ENCODE peak calls at places on chromosomes 13 and 19, in four cellular contexts. One of them, this sample, is unnamed.

GRCh38 chr19:2047449-2048103 is 3.5 kb downstream of the MKNK2 start:
- DNase-seq in psoas muscle: peak; percentile 93
- DNase-seq in mesenchymal stem cell: peak; percentile 61
- DNase-seq in effector memory CD4-positive, alpha-beta T cell: peak; percentile 38
- DNase-seq in this sample: peak; percentile 22

GRCh38 chr19:33953023-33953422 is 156.4 kb downstream of the KCTD15 start:
- DNase-seq in psoas muscle: no peak
- DNase-seq in mesenchymal stem cell: no peak
- DNase-seq in effector memory CD4-positive, alpha-beta T cell: no peak
- DNase-seq in this sample: no peak

GRCh38 chr13:34502011-34502410 is 440.1 kb upstream of the NBEA start:
- DNase-seq in psoas muscle: no peak
- DNase-seq in mesenchymal stem cell: no peak
- DNase-seq in effector memory CD4-positive, alpha-beta T cell: no peak
- DNase-seq in this sample: no peak

GRCh38 chr19:40355975-40356680 is 7.6 kb downstream of the PLD3 start:
- DNase-seq in psoas muscle: no peak
- DNase-seq in mesenchymal stem cell: no peak
- DNase-seq in effector memory CD4-positive, alpha-beta T cell: no peak
- DNase-seq in this sample: peak; percentile 54

GRCh38 chr19:55986487-55986886 is at the start of gene NLRP5:
- DNase-seq in psoas muscle: no peak
- DNase-seq in mesenchymal stem cell: no peak
- DNase-seq in effector memory CD4-positive, alpha-beta T cell: no peak
- DNase-seq in this sample: peak; percentile 2

GRCh38 chr19:55087542-55087935 is 11.9 kb downstream of the EPS8L1 start:
- DNase-seq in psoas muscle: no peak
- DNase-seq in mesenchymal stem cell: no peak
- DNase-seq in effector memory CD4-positive, alpha-beta T cell: no peak
- DNase-seq in this sample: no peak

GRCh38 chr19:57803594-57804325 is 11.0 kb downstream of the ZNF552 start:
- DNase-seq in psoas muscle: no peak
- DNase-seq in mesenchymal stem cell: peak; percentile 86
- DNase-seq in effector memory CD4-positive, alpha-beta T cell: no peak
- DNase-seq in this sample: peak; percentile 17

GRCh38 chr13:63092461-63092860 is 1676.8 kb upstream of the PCDH20 start:
- DNase-seq in psoas muscle: no peak
- DNase-seq in mesenchymal stem cell: no peak
- DNase-seq in effector memory CD4-positive, alpha-beta T cell: no peak
- DNase-seq in this sample: no peak

GRCh38 chr19:48403606-48404005 is 10.1 kb downstream of the GRIN2D start:
- DNase-seq in psoas muscle: no peak
- DNase-seq in mesenchymal stem cell: peak; percentile 76
- DNase-seq in effector memory CD4-positive, alpha-beta T cell: no peak
- DNase-seq in this sample: no peak

GRCh38 chr19:2549701-2550191 is 73.8 kb downstream of the GADD45B start:
- DNase-seq in psoas muscle: peak; percentile 88
- DNase-seq in mesenchymal stem cell: peak; percentile 90
- DNase-seq in effector memory CD4-positive, alpha-beta T cell: no peak
- DNase-seq in this sample: no peak

GRCh38 chr19:35281303-35281702 is 1.0 kb upstream of the HAMP start:
- DNase-seq in psoas muscle: no peak
- DNase-seq in mesenchymal stem cell: no peak
- DNase-seq in effector memory CD4-positive, alpha-beta T cell: no peak
- DNase-seq in this sample: no peak

GRCh38 chr13:73259061-73259908 is 200.5 kb downstream of the KLF5 start:
- DNase-seq in psoas muscle: no peak
- DNase-seq in mesenchymal stem cell: peak; percentile 83
- DNase-seq in effector memory CD4-positive, alpha-beta T cell: no peak
- DNase-seq in this sample: no peak

GRCh38 chr19:9597027-9597426 is 12.7 kb upstream of the ZNF121 start:
- DNase-seq in psoas muscle: no peak
- DNase-seq in mesenchymal stem cell: peak; percentile 13
- DNase-seq in effector memory CD4-positive, alpha-beta T cell: no peak
- DNase-seq in this sample: no peak

GRCh38 chr13:77374786-77375185 is 47.9 kb upstream of the MYCBP2 start:
- DNase-seq in psoas muscle: no peak
- DNase-seq in mesenchymal stem cell: no peak
- DNase-seq in effector memory CD4-positive, alpha-beta T cell: no peak
- DNase-seq in this sample: no peak

GRCh38 chr19:2805991-2806649 is 13.5 kb upstream of the ZNF554 start:
- DNase-seq in psoas muscle: no peak
- DNase-seq in mesenchymal stem cell: no peak
- DNase-seq in effector memory CD4-positive, alpha-beta T cell: no peak
- DNase-seq in this sample: no peak

GRCh38 chr13:110310541-110311491 is 3.7 kb downstream of the COL4A2 start:
- DNase-seq in psoas muscle: no peak
- DNase-seq in mesenchymal stem cell: no peak
- DNase-seq in effector memory CD4-positive, alpha-beta T cell: no peak
- DNase-seq in this sample: no peak

GRCh38 chr19:7734220-7735203 is 2.6 kb upstream of the CLEC4G start:
- DNase-seq in psoas muscle: no peak
- DNase-seq in mesenchymal stem cell: peak; percentile 27
- DNase-seq in effector memory CD4-positive, alpha-beta T cell: no peak
- DNase-seq in this sample: no peak

GRCh38 chr19:38975214-38975860 is at the start of gene FBXO17:
- DNase-seq in psoas muscle: peak; percentile 65
- DNase-seq in mesenchymal stem cell: peak; percentile 72
- DNase-seq in effector memory CD4-positive, alpha-beta T cell: no peak
- DNase-seq in this sample: peak; percentile 65

GRCh38 chr13:48411281-48412099 is 1.4 kb downstream of the LPAR6 start:
- DNase-seq in psoas muscle: no peak
- DNase-seq in mesenchymal stem cell: peak; percentile 37
- DNase-seq in effector memory CD4-positive, alpha-beta T cell: no peak
- DNase-seq in this sample: no peak

GRCh38 chr19:51352783-51353360 is 10.9 kb upstream of the VSIG10L start:
- DNase-seq in psoas muscle: no peak
- DNase-seq in mesenchymal stem cell: no peak
- DNase-seq in effector memory CD4-positive, alpha-beta T cell: no peak
- DNase-seq in this sample: no peak

GRCh38 chr13:50682002-50682401 is 161.5 kb downstream of the DLEU7 start:
- DNase-seq in psoas muscle: no peak
- DNase-seq in mesenchymal stem cell: no peak
- DNase-seq in effector memory CD4-positive, alpha-beta T cell: no peak
- DNase-seq in this sample: no peak

GRCh38 chr13:36332986-36333385 is 13.2 kb downstream of the SPART start:
- DNase-seq in psoas muscle: no peak
- DNase-seq in mesenchymal stem cell: peak; percentile 60
- DNase-seq in effector memory CD4-positive, alpha-beta T cell: no peak
- DNase-seq in this sample: no peak

GRCh38 chr19:44741841-44742352 is 6.6 kb upstream of the BCL3 start:
- DNase-seq in psoas muscle: peak; percentile 99
- DNase-seq in mesenchymal stem cell: peak; percentile 100
- DNase-seq in effector memory CD4-positive, alpha-beta T cell: no peak
- DNase-seq in this sample: no peak

GRCh38 chr19:51461723-51462161 is 3.5 kb upstream of the SIGLEC8 start:
- DNase-seq in psoas muscle: no peak
- DNase-seq in mesenchymal stem cell: no peak
- DNase-seq in effector memory CD4-positive, alpha-beta T cell: no peak
- DNase-seq in this sample: no peak

GRCh38 chr19:10084803-10085202 is 1.3 kb upstream of the SHFL start:
- DNase-seq in psoas muscle: no peak
- DNase-seq in mesenchymal stem cell: no peak
- DNase-seq in effector memory CD4-positive, alpha-beta T cell: no peak
- DNase-seq in this sample: no peak

GRCh38 chr13:63198076-63198475 is 1782.4 kb upstream of the PCDH20 start:
- DNase-seq in psoas muscle: no peak
- DNase-seq in mesenchymal stem cell: no peak
- DNase-seq in effector memory CD4-positive, alpha-beta T cell: no peak
- DNase-seq in this sample: no peak

GRCh38 chr19:49017666-49018351 is 918 bp upstream of the LHB start:
- DNase-seq in psoas muscle: peak; percentile 80
- DNase-seq in mesenchymal stem cell: peak; percentile 72
- DNase-seq in effector memory CD4-positive, alpha-beta T cell: peak; percentile 55
- DNase-seq in this sample: peak; percentile 74

GRCh38 chr19:48624791-48625723 is 5.8 kb downstream of the SPHK2 start:
- DNase-seq in psoas muscle: peak; percentile 55
- DNase-seq in mesenchymal stem cell: no peak
- DNase-seq in effector memory CD4-positive, alpha-beta T cell: no peak
- DNase-seq in this sample: no peak

GRCh38 chr13:21668665-21669599 is 1.9 kb upstream of the FGF9 start:
- DNase-seq in psoas muscle: peak; percentile 50
- DNase-seq in mesenchymal stem cell: peak; percentile 36
- DNase-seq in effector memory CD4-positive, alpha-beta T cell: peak; percentile 23
- DNase-seq in this sample: no peak

GRCh38 chr13:92074658-92075057 is 676.2 kb downstream of the GPC5 start:
- DNase-seq in psoas muscle: no peak
- DNase-seq in mesenchymal stem cell: peak; percentile 21
- DNase-seq in effector memory CD4-positive, alpha-beta T cell: no peak
- DNase-seq in this sample: no peak

GRCh38 chr19:41577144-41577830 is 1.3 kb downstream of the CEACAM21 start:
- DNase-seq in psoas muscle: no peak
- DNase-seq in mesenchymal stem cell: no peak
- DNase-seq in effector memory CD4-positive, alpha-beta T cell: no peak
- DNase-seq in this sample: no peak

GRCh38 chr19:46181386-46181774 is 33.3 kb downstream of the IGFL2 start:
- DNase-seq in psoas muscle: no peak
- DNase-seq in mesenchymal stem cell: peak; percentile 72
- DNase-seq in effector memory CD4-positive, alpha-beta T cell: no peak
- DNase-seq in this sample: no peak

GRCh38 chr13:41458187-41458938 is 1.0 kb downstream of the RGCC start:
- DNase-seq in psoas muscle: peak; percentile 59
- DNase-seq in mesenchymal stem cell: peak; percentile 34
- DNase-seq in effector memory CD4-positive, alpha-beta T cell: no peak
- DNase-seq in this sample: peak; percentile 52

GRCh38 chr13:43058318-43058674 is 34.9 kb downstream of the DNAJC15 start:
- DNase-seq in psoas muscle: no peak
- DNase-seq in mesenchymal stem cell: peak; percentile 48
- DNase-seq in effector memory CD4-positive, alpha-beta T cell: no peak
- DNase-seq in this sample: no peak

GRCh38 chr13:79307866-79308298 is 98.2 kb downstream of the RBM26 start:
- DNase-seq in psoas muscle: peak; percentile 39
- DNase-seq in mesenchymal stem cell: no peak
- DNase-seq in effector memory CD4-positive, alpha-beta T cell: no peak
- DNase-seq in this sample: no peak

GRCh38 chr13:46367622-46368327 is 19.3 kb downstream of the RUBCNL start:
- DNase-seq in psoas muscle: no peak
- DNase-seq in mesenchymal stem cell: peak; percentile 39
- DNase-seq in effector memory CD4-positive, alpha-beta T cell: no peak
- DNase-seq in this sample: no peak

GRCh38 chr13:73722120-73722519 is 412.1 kb downstream of the KLF12 start:
- DNase-seq in psoas muscle: no peak
- DNase-seq in mesenchymal stem cell: peak; percentile 45
- DNase-seq in effector memory CD4-positive, alpha-beta T cell: no peak
- DNase-seq in this sample: no peak

GRCh38 chr19:16115309-16116039 is 3.8 kb downstream of the RAB8A start:
- DNase-seq in psoas muscle: peak; percentile 12
- DNase-seq in mesenchymal stem cell: no peak
- DNase-seq in effector memory CD4-positive, alpha-beta T cell: no peak
- DNase-seq in this sample: no peak

GRCh38 chr19:19719798-19720197 is 13.1 kb downstream of the ZNF14 start:
- DNase-seq in psoas muscle: no peak
- DNase-seq in mesenchymal stem cell: no peak
- DNase-seq in effector memory CD4-positive, alpha-beta T cell: no peak
- DNase-seq in this sample: no peak

GRCh38 chr19:19721896-19722295 is 11.0 kb downstream of the ZNF14 start:
- DNase-seq in psoas muscle: no peak
- DNase-seq in mesenchymal stem cell: no peak
- DNase-seq in effector memory CD4-positive, alpha-beta T cell: no peak
- DNase-seq in this sample: no peak
- H3K4me3 ChIP-seq in psoas muscle: no peak overlapping the region
- H3K4me3 ChIP-seq in mesenchymal stem cell: peak overlapping the region; percentile 28
- H3K4me3 ChIP-seq in effector memory CD4-positive, alpha-beta T cell: no peak overlapping the region
- H3K4me3 ChIP-seq in this sample: no peak overlapping the region

GRCh38 chr13:105897575-105897974 is 637.9 kb downstream of the EFNB2 start:
- DNase-seq in psoas muscle: no peak
- DNase-seq in mesenchymal stem cell: no peak
- DNase-seq in effector memory CD4-positive, alpha-beta T cell: no peak
- DNase-seq in this sample: no peak
- H3K4me3 ChIP-seq in psoas muscle: no peak overlapping the region
- H3K4me3 ChIP-seq in mesenchymal stem cell: no peak overlapping the region
- H3K4me3 ChIP-seq in effector memory CD4-positive, alpha-beta T cell: no peak overlapping the region
- H3K4me3 ChIP-seq in this sample: no peak overlapping the region

GRCh38 chr13:20303636-20304035 is 71.5 kb upstream of the GJB6 start:
- DNase-seq in psoas muscle: no peak
- DNase-seq in mesenchymal stem cell: peak; percentile 4
- DNase-seq in effector memory CD4-positive, alpha-beta T cell: no peak
- DNase-seq in this sample: no peak
- H3K4me3 ChIP-seq in psoas muscle: no peak overlapping the region
- H3K4me3 ChIP-seq in mesenchymal stem cell: no peak overlapping the region
- H3K4me3 ChIP-seq in effector memory CD4-positive, alpha-beta T cell: no peak overlapping the region
- H3K4me3 ChIP-seq in this sample: no peak overlapping the region

GRCh38 chr19:18611327-18612050 is 1.2 kb upstream of the TMEM59L start:
- DNase-seq in psoas muscle: no peak
- DNase-seq in mesenchymal stem cell: no peak
- DNase-seq in effector memory CD4-positive, alpha-beta T cell: no peak
- DNase-seq in this sample: no peak

GRCh38 chr19:18610245-18610555 is 2.5 kb upstream of the TMEM59L start:
- DNase-seq in psoas muscle: no peak
- DNase-seq in mesenchymal stem cell: no peak
- DNase-seq in effector memory CD4-positive, alpha-beta T cell: no peak
- DNase-seq in this sample: no peak

GRCh38 chr19:18612051-18612771 is 459 bp upstream of the TMEM59L start:
- DNase-seq in psoas muscle: no peak
- DNase-seq in mesenchymal stem cell: no peak
- DNase-seq in effector memory CD4-positive, alpha-beta T cell: no peak
- DNase-seq in this sample: no peak

GRCh38 chr19:18609717-18610051 is 3.0 kb upstream of the TMEM59L start:
- DNase-seq in psoas muscle: no peak
- DNase-seq in mesenchymal stem cell: no peak
- DNase-seq in effector memory CD4-positive, alpha-beta T cell: no peak
- DNase-seq in this sample: no peak

DNA sequence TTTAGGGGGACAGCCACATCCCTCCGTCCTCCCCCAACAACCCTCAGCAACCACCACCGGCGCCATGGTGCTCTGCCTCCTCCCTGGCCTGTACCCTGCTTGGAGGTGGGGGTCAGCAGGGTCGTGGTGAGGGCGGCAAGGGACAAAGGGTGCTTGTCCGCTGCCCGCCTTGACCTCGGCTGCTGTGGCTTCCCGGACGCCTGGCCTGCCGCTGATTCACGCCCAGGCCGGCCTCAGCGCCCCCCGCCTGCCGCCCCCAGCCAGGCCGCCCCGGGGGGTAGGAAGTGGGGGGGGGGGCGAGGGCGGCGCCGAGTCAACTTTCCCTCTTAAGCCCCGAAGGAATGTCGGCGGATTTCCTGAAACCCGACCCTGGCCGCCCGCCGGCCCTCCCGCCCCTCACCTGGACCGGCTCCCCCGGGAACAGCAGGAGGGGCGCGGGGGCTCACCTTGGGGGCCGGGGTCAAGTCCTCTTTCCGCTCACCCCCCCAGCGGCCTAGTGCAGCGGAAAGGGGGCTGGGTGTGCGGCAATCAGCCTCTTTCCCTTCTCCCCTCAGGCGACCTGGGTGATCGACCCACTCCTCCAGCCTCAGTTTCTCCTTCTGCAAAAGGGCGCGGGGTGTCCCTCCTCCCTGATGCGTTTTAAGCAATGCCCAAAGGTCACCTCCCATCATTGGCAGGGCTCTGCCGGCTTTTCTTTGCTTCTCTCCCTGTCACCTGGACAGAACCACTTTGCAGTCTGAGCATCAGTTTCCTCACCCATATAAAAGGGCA is 1.9 kb upstream of the TMEM59L start:
- DNase-seq in psoas muscle: no peak
- DNase-seq in mesenchymal stem cell: no peak
- DNase-seq in effector memory CD4-positive, alpha-beta T cell: no peak
- DNase-seq in this sample: no peak
- H3K4me3 ChIP-seq in psoas muscle: no peak overlapping the region
- H3K4me3 ChIP-seq in mesenchymal stem cell: no peak overlapping the region
- H3K4me3 ChIP-seq in effector memory CD4-positive, alpha-beta T cell: no peak overlapping the region
- H3K4me3 ChIP-seq in this sample: no peak overlapping the region

This sample was measured in GM06990.